ENCODE peak calls at places on chromosomes 6 and 20, in ten cellular contexts. One of them, this sample, is unnamed.

GRCh38 chr6:112150363-112150762 is 63.0 kb downstream of the FAM229B start:
- DNase-seq in NCI-H69: peak
- DNase-seq in HEK293T: no peak
- DNase-seq in pancreas: no peak
- DNase-seq in GM12891: no peak
- DNase-seq in stimulated activated CD8-positive, alpha-beta memory T cell treated with anti-CD3 and anti-CD28 coated beads, Interleukin-12 subunit alpha, Interleukin-12 subunit beta, amount 100 ng/mL, for 4 hours: no peak
- DNase-seq in ovary: no peak
- DNase-seq in pons: peak
- DNase-seq in breast epithelium: no peak
- DNase-seq in RWPE1: no peak
- DNase-seq in this sample: no peak

GRCh38 chr6:45666844-45667243 is 289.1 kb upstream of the SUPT3H start:
- DNase-seq in NCI-H69: no peak
- DNase-seq in HEK293T: no peak
- DNase-seq in pancreas: no peak
- DNase-seq in GM12891: no peak
- DNase-seq in stimulated activated CD8-positive, alpha-beta memory T cell treated with anti-CD3 and anti-CD28 coated beads, Interleukin-12 subunit alpha, Interleukin-12 subunit beta, amount 100 ng/mL, for 4 hours: no peak
- DNase-seq in ovary: no peak
- DNase-seq in pons: no peak
- DNase-seq in breast epithelium: no peak
- DNase-seq in RWPE1: no peak
- DNase-seq in this sample: no peak

GRCh38 chr6:169654590-169655391 is 47.0 kb downstream of the WDR27 start:
- DNase-seq in NCI-H69: peak
- DNase-seq in HEK293T: no peak
- DNase-seq in pancreas: peak
- DNase-seq in GM12891: peak
- DNase-seq in stimulated activated CD8-positive, alpha-beta memory T cell treated with anti-CD3 and anti-CD28 coated beads, Interleukin-12 subunit alpha, Interleukin-12 subunit beta, amount 100 ng/mL, for 4 hours: peak
- DNase-seq in ovary: no peak
- DNase-seq in pons: peak
- DNase-seq in breast epithelium: peak
- DNase-seq in RWPE1: peak
- DNase-seq in this sample: no peak

GRCh38 chr20:50130995-50131394 is 18.0 kb upstream of the UBE2V1 start:
- DNase-seq in NCI-H69: no peak
- DNase-seq in HEK293T: no peak
- DNase-seq in pancreas: no peak
- DNase-seq in GM12891: no peak
- DNase-seq in stimulated activated CD8-positive, alpha-beta memory T cell treated with anti-CD3 and anti-CD28 coated beads, Interleukin-12 subunit alpha, Interleukin-12 subunit beta, amount 100 ng/mL, for 4 hours: no peak
- DNase-seq in ovary: no peak
- DNase-seq in pons: no peak
- DNase-seq in breast epithelium: no peak
- DNase-seq in RWPE1: no peak
- DNase-seq in this sample: no peak

GRCh38 chr6:112332274-112332673 is 14.9 kb upstream of the RFPL4B start:
- DNase-seq in NCI-H69: no peak
- DNase-seq in HEK293T: no peak
- DNase-seq in pancreas: no peak
- DNase-seq in GM12891: no peak
- DNase-seq in stimulated activated CD8-positive, alpha-beta memory T cell treated with anti-CD3 and anti-CD28 coated beads, Interleukin-12 subunit alpha, Interleukin-12 subunit beta, amount 100 ng/mL, for 4 hours: no peak
- DNase-seq in ovary: no peak
- DNase-seq in pons: no peak
- DNase-seq in breast epithelium: no peak
- DNase-seq in RWPE1: no peak
- DNase-seq in this sample: no peak

GRCh38 chr6:135090819-135091218 is 36.2 kb upstream of the HBS1L start:
- DNase-seq in NCI-H69: no peak
- DNase-seq in HEK293T: no peak
- DNase-seq in pancreas: no peak
- DNase-seq in GM12891: no peak
- DNase-seq in stimulated activated CD8-positive, alpha-beta memory T cell treated with anti-CD3 and anti-CD28 coated beads, Interleukin-12 subunit alpha, Interleukin-12 subunit beta, amount 100 ng/mL, for 4 hours: no peak
- DNase-seq in ovary: no peak
- DNase-seq in pons: no peak
- DNase-seq in breast epithelium: no peak
- DNase-seq in RWPE1: no peak
- DNase-seq in this sample: no peak

GRCh38 chr20:37915800-37916570 is 13.1 kb downstream of the VSTM2L start:
- DNase-seq in NCI-H69: peak
- DNase-seq in HEK293T: no peak
- DNase-seq in pancreas: no peak
- DNase-seq in GM12891: no peak
- DNase-seq in stimulated activated CD8-positive, alpha-beta memory T cell treated with anti-CD3 and anti-CD28 coated beads, Interleukin-12 subunit alpha, Interleukin-12 subunit beta, amount 100 ng/mL, for 4 hours: no peak
- DNase-seq in ovary: peak
- DNase-seq in pons: no peak
- DNase-seq in breast epithelium: no peak
- DNase-seq in RWPE1: no peak
- DNase-seq in this sample: peak

GRCh38 chr6:129577691-129578090 is 132.3 kb downstream of the ARHGAP18 start:
- DNase-seq in NCI-H69: no peak
- DNase-seq in HEK293T: no peak
- DNase-seq in pancreas: no peak
- DNase-seq in GM12891: no peak
- DNase-seq in stimulated activated CD8-positive, alpha-beta memory T cell treated with anti-CD3 and anti-CD28 coated beads, Interleukin-12 subunit alpha, Interleukin-12 subunit beta, amount 100 ng/mL, for 4 hours: no peak
- DNase-seq in ovary: no peak
- DNase-seq in pons: no peak
- DNase-seq in breast epithelium: no peak
- DNase-seq in RWPE1: no peak
- DNase-seq in this sample: no peak

This sample was measured in NCI-H1417.